ENCODE peak calls at places on chromosomes 7 and 10, in nine cellular contexts. U, M, P, Y, I, T, K, H and S are unnamed samples.

GRCh38 chr10:110615057-110615630 is 29.0 kb upstream of the RBM20 start:
- DNase-seq in U (no peak), M (no peak), P (no peak), Y (no peak), I (no peak), T (no peak), K (no peak), H (no peak), S (no peak)

GRCh38 chr7:32892521-32893224 is 1.1 kb upstream of the KBTBD2 start:
- DNase-seq in U (peak; percentile 61), M (peak; percentile 66), P (peak; percentile 69), Y (peak; percentile 4), I (no peak), T (peak; percentile 77), K (peak; percentile 25), H (peak; percentile 51), S (no peak)

GRCh38 chr7:22393825-22394458 is 37.0 kb upstream of the RAPGEF5 start:
- DNase-seq in U (peak; percentile 18), M (no peak), P (no peak), Y (no peak), I (no peak), T (no peak), K (peak; percentile 18), H (peak; percentile 57), S (no peak)

GRCh38 chr10:30812018-30812851 is 182.7 kb upstream of the LYZL2 start:
- DNase-seq in U (no peak), M (peak; percentile 95), P (no peak), Y (no peak), I (no peak), T (no peak), K (no peak), H (no peak), S (no peak)

GRCh38 chr7:45580053-45580872 is 6.1 kb downstream of the ADCY1 start:
- DNase-seq in U (no peak), M (no peak), P (peak; percentile 54), Y (no peak), I (no peak), T (peak; percentile 75), K (peak; percentile 41), H (peak; percentile 80), S (no peak)

GRCh38 chr7:2937701-2938513 is 93.8 kb upstream of the GNA12 start:
- DNase-seq in U (no peak), M (no peak), P (no peak), Y (no peak), I (no peak), T (peak; percentile 29), K (no peak), H (no peak), S (no peak)

GRCh38 chr10:115772606-115773005 is 500.4 kb downstream of the GFRA1 start:
- DNase-seq in U (peak; percentile 52), M (peak; percentile 79), P (no peak), Y (no peak), I (no peak), T (no peak), K (no peak), H (no peak), S (no peak)

GRCh38 chr7:56019501-56019900 is 31.7 kb downstream of the PSPH start:
- DNase-seq in U (no peak), M (no peak), P (no peak), Y (no peak), I (no peak), T (peak; percentile 38), K (no peak), H (no peak), S (no peak)

DNA sequence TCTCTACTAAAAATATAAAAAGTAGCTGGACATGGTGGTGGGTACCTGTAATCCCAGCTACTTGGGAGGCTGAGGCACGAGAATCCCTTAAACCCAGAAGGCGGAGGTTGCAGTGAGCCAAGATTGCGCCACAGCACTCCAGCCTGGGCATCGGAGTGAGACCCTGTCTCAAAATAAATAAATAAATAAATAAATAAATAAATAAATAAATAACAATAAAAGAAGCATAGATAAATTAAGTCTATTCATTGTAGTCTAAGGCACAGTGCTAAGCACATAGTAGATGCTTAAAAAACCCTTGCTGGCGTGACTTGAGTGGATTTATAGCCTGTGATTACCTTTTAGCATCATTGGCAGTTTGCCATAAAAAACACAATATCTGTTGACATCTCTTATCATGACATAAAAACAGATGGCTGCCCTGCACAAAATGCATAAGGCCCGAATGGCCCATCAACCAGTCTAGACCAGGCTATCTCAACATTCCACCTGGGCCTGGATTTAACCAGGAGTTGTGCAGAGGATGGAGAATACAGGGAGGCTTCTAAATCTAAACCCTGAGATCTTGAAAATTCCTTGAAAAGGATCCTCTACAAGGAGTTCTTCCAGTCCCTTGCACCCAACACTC is 94.9 kb downstream of the PRLHR start:
- DNase-seq in U (no peak), M (no peak), P (no peak), Y (no peak), I (no peak), T (no peak), K (no peak), H (peak; percentile 47), S (no peak)
- H3K9ac ChIP-seq in U (no peak overlapping the region), M (no peak overlapping the region), P (no peak overlapping the region), Y (no peak overlapping the region), I (no peak overlapping the region), T (no peak overlapping the region), K (no peak overlapping the region), H (no peak overlapping the region), S (no peak overlapping the region)

GRCh38 chr7:12494354-12495024 is 76.0 kb upstream of the SCIN start:
- DNase-seq in U (no peak), M (no peak), P (peak; percentile 4), Y (no peak), I (no peak), T (no peak), K (peak; percentile 36), H (no peak), S (no peak)

GRCh38 chr7:12493866-12494265 is 76.7 kb upstream of the SCIN start:
- DNase-seq in U (no peak), M (no peak), P (no peak), Y (no peak), I (no peak), T (no peak), K (no peak), H (no peak), S (no peak)

GRCh38 chr7:12490941-12491340 is 79.6 kb upstream of the SCIN start:
- DNase-seq in U (no peak), M (no peak), P (no peak), Y (no peak), I (no peak), T (no peak), K (no peak), H (no peak), S (no peak)

GRCh38 chr7:12491526-12491925 is 79.0 kb upstream of the SCIN start:
- DNase-seq in U (no peak), M (no peak), P (no peak), Y (no peak), I (no peak), T (no peak), K (no peak), H (no peak), S (no peak)

DNA sequence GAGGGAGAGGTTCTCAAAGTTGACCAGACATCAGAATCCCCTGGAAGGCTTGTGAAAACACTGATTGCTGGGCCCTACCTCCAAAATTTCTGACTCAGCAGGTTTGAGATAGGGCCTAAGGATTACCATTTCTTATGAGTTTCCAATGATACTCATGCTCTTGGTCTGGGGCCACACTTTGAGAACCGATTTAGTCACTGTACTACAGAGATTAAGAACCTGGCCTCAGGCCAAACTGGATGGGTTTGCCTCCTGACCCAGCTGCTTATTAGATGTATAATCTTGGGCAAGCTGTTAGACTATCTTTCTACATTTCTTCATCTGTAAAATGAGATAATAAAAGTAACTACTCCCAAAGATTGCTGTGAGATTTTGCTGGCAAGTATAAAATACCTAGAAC is 77.1 kb upstream of the SCIN start:
- DNase-seq in U (peak; percentile 6), M (peak; percentile 43), P (no peak), Y (no peak), I (no peak), T (no peak), K (peak; percentile 25), H (no peak), S (no peak)
- H3K9ac ChIP-seq in U (no peak overlapping the region), M (no peak overlapping the region), P (no peak overlapping the region), Y (no peak overlapping the region), I (no peak overlapping the region), T (no peak overlapping the region), K (no peak overlapping the region), H (no peak overlapping the region), S (no peak overlapping the region)

GRCh38 chr7:116515584-116515983 is 9.3 kb upstream of the CAV1 start:
- DNase-seq in U (no peak), M (no peak), P (no peak), Y (no peak), I (no peak), T (no peak), K (no peak), H (no peak), S (no peak)

GRCh38 chr7:116512524-116513188 is 12.2 kb upstream of the CAV1 start:
- DNase-seq in U (peak; percentile 51), M (peak; percentile 39), P (no peak), Y (no peak), I (no peak), T (no peak), K (no peak), H (no peak), S (no peak)

GRCh38 chr7:116510795-116511194 is 11.3 kb downstream of the CAV2 start:
- DNase-seq in U (no peak), M (no peak), P (no peak), Y (no peak), I (no peak), T (no peak), K (no peak), H (no peak), S (no peak)

GRCh38 chr7:116509982-116510579 is 10.5 kb downstream of the CAV2 start:
- DNase-seq in U (no peak), M (peak; percentile 46), P (no peak), Y (no peak), I (no peak), T (no peak), K (no peak), H (no peak), S (no peak)

DNA sequence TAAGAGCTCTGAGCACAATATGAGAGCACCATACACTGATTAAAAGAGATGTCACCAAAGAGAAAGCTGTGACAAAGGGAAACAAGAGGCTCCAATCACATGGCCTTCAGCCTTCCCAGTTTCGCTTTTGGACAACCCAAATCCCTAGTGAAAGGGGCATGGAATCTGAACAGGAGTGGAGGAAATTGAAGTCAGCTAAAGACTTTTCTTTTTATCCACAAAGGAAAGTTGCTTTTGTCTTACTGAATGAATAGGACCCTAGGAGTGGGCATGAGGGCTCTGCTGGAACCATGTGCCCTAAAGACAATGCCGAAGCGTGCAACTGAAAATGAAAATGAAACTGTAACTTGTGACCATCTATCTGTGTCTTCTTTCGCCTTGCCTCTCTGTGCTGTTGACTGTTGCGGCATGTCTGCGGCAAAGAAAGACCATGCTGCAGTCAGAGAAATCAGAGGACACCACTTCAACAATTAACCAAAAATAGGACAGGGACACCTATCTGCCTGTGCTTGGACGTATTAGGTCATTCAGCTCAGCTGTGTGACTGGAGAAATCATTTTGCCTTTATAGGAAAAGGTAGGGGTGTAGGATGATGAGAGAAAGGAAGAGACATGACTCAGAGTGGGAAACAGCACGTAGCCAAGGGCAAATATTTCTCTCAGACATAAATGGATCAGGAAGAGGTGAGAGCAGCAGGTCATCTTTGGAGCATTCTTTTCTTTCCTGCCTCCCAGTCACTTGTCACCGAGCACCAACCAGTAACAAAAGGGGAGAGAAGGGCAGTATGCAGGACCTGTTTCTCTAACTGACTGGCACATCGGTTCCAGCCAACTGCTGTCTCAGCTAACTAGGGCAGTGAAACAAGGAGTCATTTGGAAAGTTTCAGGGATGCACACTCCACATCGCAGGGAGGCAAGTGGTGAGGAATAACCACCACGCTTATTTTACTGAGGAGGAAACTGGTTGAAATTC is 12.3 kb downstream of the CAV2 start:
- DNase-seq in U (peak; percentile 90), M (peak; percentile 39), P (peak; percentile 54), Y (peak; percentile 85), I (no peak), T (no peak), K (no peak), H (no peak), S (no peak)
- H3K9ac ChIP-seq in U (peak overlapping the region; percentile 82), M (peak overlapping the region; percentile 8), P (no peak overlapping the region), Y (peak overlapping the region; percentile 61), I (peak overlapping the region; percentile 15), T (no peak overlapping the region), K (no peak overlapping the region), H (peak overlapping the region; percentile 67), S (no peak overlapping the region)

GRCh38 chr7:36280840-36281812 is 108.5 kb upstream of the ANLN start:
- DNase-seq in U (peak; percentile 51), M (peak; percentile 85), P (peak; percentile 62), Y (peak; percentile 34), I (no peak), T (peak; percentile 92), K (peak; percentile 78), H (peak; percentile 69), S (peak; percentile 85)
- H3K9ac ChIP-seq in U (peak overlapping the region; percentile 28), M (no peak overlapping the region), P (no peak overlapping the region), Y (peak overlapping the region; percentile 46), I (no peak overlapping the region), T (peak overlapping the region; percentile 9), K (peak overlapping the region; percentile 15), H (peak overlapping the region; percentile 53), S (peak overlapping the region; percentile 66)